ENCODE peak calls at places on chromosomes 2 and 18, in six cellular contexts. O is RPMI7951, Q is right atrium auricular region, Y is A172, G is OCI-M1, X is M059J. S is an unnamed sample.

GRCh38 chr18:50004013-50004412 is 190.7 kb upstream of the ACAA2 start:
- DNase-seq in O (no peak), Q (no peak), Y (no peak), G (no peak), X (no peak), S (no peak)

GRCh38 chr2:24491626-24492282 is 700 bp downstream of the NCOA1 start:
- DNase-seq in O (peak), Q (no peak), Y (peak), G (peak), X (peak), S (peak)

GRCh38 chr18:68738572-68738971 is 23.7 kb upstream of the TMX3 start:
- DNase-seq in O (no peak), Q (no peak), Y (no peak), G (no peak), X (no peak), S (no peak)

GRCh38 chr2:106745468-106745867 is 140.5 kb downstream of the ST6GAL2 start:
- DNase-seq in O (peak), Q (no peak), Y (no peak), G (no peak), X (no peak), S (no peak)

GRCh38 chr2:25567406-25567805 is 106.0 kb downstream of the DTNB start:
- DNase-seq in O (peak), Q (no peak), Y (peak), G (peak), X (peak), S (no peak)

GRCh38 chr18:61570070-61570469 is 236.8 kb downstream of the CDH20 start:
- DNase-seq in O (no peak), Q (no peak), Y (no peak), G (no peak), X (no peak), S (no peak)

GRCh38 chr18:59068672-59069071 is 71.0 kb upstream of the SEC11C start:
- DNase-seq in O (no peak), Q (no peak), Y (no peak), G (no peak), X (no peak), S (no peak)

GRCh38 chr2:86368181-86368824 is 30.9 kb upstream of the REEP1 start:
- DNase-seq in O (peak), Q (no peak), Y (peak), G (peak), X (peak), S (peak)

GRCh38 chr2:233174131-233174530 is 77.3 kb upstream of the ATG16L1 start:
- DNase-seq in O (peak), Q (no peak), Y (no peak), G (no peak), X (no peak), S (no peak)

GRCh38 chr2:187934692-187935091 is 357.0 kb upstream of the GULP1 start:
- DNase-seq in O (no peak), Q (no peak), Y (no peak), G (no peak), X (no peak), S (no peak)

GRCh38 chr2:31297751-31298150 is 63.8 kb downstream of the EHD3 start:
- DNase-seq in O (peak), Q (no peak), Y (peak), G (peak), X (peak), S (no peak)

GRCh38 chr2:172039011-172039704 is 39.4 kb downstream of the METAP1D start:
- DNase-seq in O (peak), Q (no peak), Y (no peak), G (no peak), X (peak), S (no peak)

GRCh38 chr2:69222984-69223658 is 163.9 kb downstream of the GFPT1 start:
- DNase-seq in O (peak), Q (no peak), Y (peak), G (no peak), X (peak), S (peak)

GRCh38 chr2:1748741-1749488 is 4.6 kb upstream of the PXDN start:
- DNase-seq in O (peak), Q (peak), Y (no peak), G (no peak), X (no peak), S (no peak)

GRCh38 chr2:2796207-2796606 is 465.1 kb upstream of the MYT1L start:
- DNase-seq in O (no peak), Q (peak), Y (no peak), G (no peak), X (no peak), S (peak)

GRCh38 chr2:100182494-100183355 is 40.3 kb upstream of the AFF3 start:
- DNase-seq in O (no peak), Q (no peak), Y (no peak), G (no peak), X (no peak), S (no peak)

GRCh38 chr2:114442545-114442944 is at the start of gene DPP10:
- DNase-seq in O (peak), Q (no peak), Y (no peak), G (peak), X (peak), S (no peak)

GRCh38 chr18:10950876-10951630 is 198.3 kb downstream of the PIEZO2 start:
- DNase-seq in O (no peak), Q (no peak), Y (no peak), G (peak), X (no peak), S (no peak)